ENCODE peak calls at places on chromosomes 6 and 20, in eight cellular contexts. J is ACHN; Q is tibial artery; S is NCI-H1417; E is lower leg skin; N is neural crest cell; K is naive thymus-derived CD8-positive, alpha-beta T cell; T is nucleus accumbens. V is an unnamed sample.

GRCh38 chr6:109000289-109000688 is 94.4 kb downstream of the SESN1 start:
- DNase-seq in J (no peak), Q (no peak), S (no peak), E (no peak), N (no peak), K (no peak), T (no peak), V (no peak)

GRCh38 chr6:43401730-43402129 is 25.6 kb upstream of the ABCC10 start:
- DNase-seq in J (no peak), Q (no peak), S (no peak), E (no peak), N (no peak), K (no peak), T (no peak), V (no peak)

GRCh38 chr20:7085448-7085847 is 318.0 kb downstream of the BMP2 start:
- DNase-seq in J (no peak), Q (no peak), S (no peak), E (no peak), N (no peak), K (no peak), T (no peak), V (no peak)

GRCh38 chr6:43972179-43972914 is 154.9 kb downstream of the MRPL14 start:
- DNase-seq in J (no peak), Q (no peak), S (no peak), E (no peak), N (no peak), K (no peak), T (no peak), V (no peak)

GRCh38 chr6:40049128-40049527 is 114.9 kb upstream of the MOCS1 start:
- DNase-seq in J (no peak), Q (no peak), S (no peak), E (no peak), N (no peak), K (no peak), T (no peak), V (no peak)

GRCh38 chr6:38212579-38212978 is 393.1 kb downstream of the ZFAND3 start:
- DNase-seq in J (no peak), Q (no peak), S (peak; percentile 92), E (no peak), N (peak; percentile 29), K (no peak), T (no peak), V (no peak)

GRCh38 chr20:48791014-48791413 is 36.8 kb downstream of the PREX1 start:
- DNase-seq in J (no peak), Q (no peak), S (peak; percentile 90), E (no peak), N (no peak), K (peak; percentile 37), T (no peak), V (no peak)

GRCh38 chr6:31634131-31634530 is 13.6 kb downstream of the PRRC2A start:
- DNase-seq in J (no peak), Q (no peak), S (no peak), E (no peak), N (no peak), K (no peak), T (no peak), V (no peak)

GRCh38 chr6:147772724-147773123 is 264.2 kb downstream of the SAMD5 start:
- DNase-seq in J (no peak), Q (no peak), S (no peak), E (no peak), N (no peak), K (no peak), T (no peak), V (no peak)

GRCh38 chr20:48556956-48557355 is 270.8 kb downstream of the PREX1 start:
- DNase-seq in J (no peak), Q (no peak), S (no peak), E (no peak), N (no peak), K (no peak), T (no peak), V (no peak)

GRCh38 chr6:149197482-149197881 is 120.0 kb upstream of the TAB2 start:
- DNase-seq in J (no peak), Q (no peak), S (no peak), E (no peak), N (no peak), K (no peak), T (no peak), V (no peak)

GRCh38 chr20:8389381-8390368 is 257.6 kb downstream of the PLCB1 start:
- DNase-seq in J (peak; percentile 38), Q (no peak), S (peak; percentile 75), E (no peak), N (no peak), K (peak; percentile 41), T (no peak), V (no peak)

GRCh38 chr20:2742934-2743559 is 50.5 kb downstream of the EBF4 start:
- DNase-seq in J (peak; percentile 70), Q (no peak), S (peak; percentile 87), E (no peak), N (peak; percentile 78), K (peak; percentile 80), T (no peak), V (no peak)

GRCh38 chr6:3484240-3484639 is 27.4 kb upstream of the SLC22A23 start:
- DNase-seq in J (no peak), Q (no peak), S (no peak), E (no peak), N (no peak), K (no peak), T (no peak), V (no peak)

GRCh38 chr6:128538763-128539162 is 18.4 kb upstream of the PTPRK start:
- DNase-seq in J (no peak), Q (no peak), S (no peak), E (no peak), N (no peak), K (no peak), T (no peak), V (no peak)

GRCh38 chr6:158083687-158084325 is 84.3 kb downstream of the SERAC1 start:
- DNase-seq in J (no peak), Q (no peak), S (no peak), E (no peak), N (no peak), K (no peak), T (no peak), V (no peak)

GRCh38 chr6:14882394-14883073 is 363.3 kb upstream of the JARID2 start:
- DNase-seq in J (no peak), Q (no peak), S (no peak), E (no peak), N (no peak), K (no peak), T (no peak), V (no peak)

GRCh38 chr20:23335521-23335920 is 15.1 kb upstream of the NXT1 start:
- DNase-seq in J (no peak), Q (no peak), S (no peak), E (no peak), N (no peak), K (no peak), T (no peak), V (no peak)

GRCh38 chr6:33147807-33148666 is 44.2 kb downstream of the COL11A2 start:
- DNase-seq in J (peak; percentile 59), Q (no peak), S (peak; percentile 62), E (no peak), N (no peak), K (peak; percentile 30), T (no peak), V (no peak)